ENCODE peak calls at places on chromosomes 13 and 19, in six cellular contexts. Y is A673; T is prostate gland; H is IMR-90; O is MM.1S; Q is CD8-positive, alpha-beta memory T cell. V is an unnamed sample. For H3K9me3, the result is how much of the 10 kb centered on the place peaks cover.

GRCh38 chr13:108005231-108005630 is 210.1 kb downstream of the LIG4 start:
- DNase-seq in Y (no peak), T (no peak), H (no peak), O (no peak), Q (no peak), V (no peak)

GRCh38 chr13:43077906-43078305 is 54.5 kb downstream of the DNAJC15 start:
- DNase-seq in Y (no peak), T (no peak), H (no peak), O (no peak), Q (no peak), V (no peak)

GRCh38 chr13:38361551-38362262 is 12.1 kb downstream of the UFM1 start:
- DNase-seq in Y (no peak), T (no peak), H (no peak), O (no peak), Q (no peak), V (no peak)

GRCh38 chr13:113656831-113657671 is 947 bp downstream of the ATP4B start:
- DNase-seq in Y (no peak), T (no peak), H (no peak), O (no peak), Q (no peak), V (no peak)

GRCh38 chr13:111639994-111640393 is 319.6 kb downstream of the TEX29 start:
- DNase-seq in Y (peak), T (no peak), H (no peak), O (no peak), Q (no peak), V (no peak)

GRCh38 chr19:51099070-51099382 is 9.2 kb downstream of the CTU1 start:
- DNase-seq in Y (no peak), T (no peak), H (no peak), O (no peak), Q (no peak), V (no peak)

GRCh38 chr19:18460313-18460712 is 22.4 kb upstream of the ISYNA1 start:
- DNase-seq in Y (no peak), T (no peak), H (peak), O (no peak), Q (no peak), V (no peak)

GRCh38 chr13:110308377-110309158 is 1.5 kb downstream of the COL4A2 start:
- DNase-seq in Y (peak), T (no peak), H (no peak), O (no peak), Q (no peak), V (no peak)

GRCh38 chr13:24265453-24265852 is 43.9 kb upstream of the C1QTNF9 start:
- DNase-seq in Y (no peak), T (no peak), H (no peak), O (no peak), Q (no peak), V (no peak)

GRCh38 chr13:21583496-21583895 is 20.5 kb downstream of the MICU2 start:
- DNase-seq in Y (peak), T (no peak), H (peak), O (no peak), Q (no peak), V (no peak)

GRCh38 chr13:69737129-69737935 is 370.3 kb upstream of the ATXN8OS start:
- DNase-seq in Y (no peak), T (no peak), H (no peak), O (no peak), Q (no peak), V (no peak)

GRCh38 chr13:24727731-24728601 is 36.0 kb upstream of the RNF17 start:
- DNase-seq in Y (peak), T (peak), H (peak), O (peak), Q (peak), V (peak)

GRCh38 chr13:32911506-32911905 is 104.7 kb upstream of the KL start:
- DNase-seq in Y (peak), T (peak), H (peak), O (peak), Q (peak), V (no peak)

GRCh38 chr19:12482505-12482886 is 2.1 kb downstream of the ZNF709 start:
- DNase-seq in Y (no peak), T (no peak), H (no peak), O (peak), Q (no peak), V (no peak)

GRCh38 chr19:38285567-38285966 is 18.5 kb upstream of the C19orf33 start:
- DNase-seq in Y (no peak), T (no peak), H (peak), O (no peak), Q (no peak), V (no peak)

GRCh38 chr19:17754634-17755532 is 3.6 kb downstream of the FCHO1 start:
- DNase-seq in Y (no peak), T (no peak), H (no peak), O (no peak), Q (no peak), V (no peak)

DNA sequence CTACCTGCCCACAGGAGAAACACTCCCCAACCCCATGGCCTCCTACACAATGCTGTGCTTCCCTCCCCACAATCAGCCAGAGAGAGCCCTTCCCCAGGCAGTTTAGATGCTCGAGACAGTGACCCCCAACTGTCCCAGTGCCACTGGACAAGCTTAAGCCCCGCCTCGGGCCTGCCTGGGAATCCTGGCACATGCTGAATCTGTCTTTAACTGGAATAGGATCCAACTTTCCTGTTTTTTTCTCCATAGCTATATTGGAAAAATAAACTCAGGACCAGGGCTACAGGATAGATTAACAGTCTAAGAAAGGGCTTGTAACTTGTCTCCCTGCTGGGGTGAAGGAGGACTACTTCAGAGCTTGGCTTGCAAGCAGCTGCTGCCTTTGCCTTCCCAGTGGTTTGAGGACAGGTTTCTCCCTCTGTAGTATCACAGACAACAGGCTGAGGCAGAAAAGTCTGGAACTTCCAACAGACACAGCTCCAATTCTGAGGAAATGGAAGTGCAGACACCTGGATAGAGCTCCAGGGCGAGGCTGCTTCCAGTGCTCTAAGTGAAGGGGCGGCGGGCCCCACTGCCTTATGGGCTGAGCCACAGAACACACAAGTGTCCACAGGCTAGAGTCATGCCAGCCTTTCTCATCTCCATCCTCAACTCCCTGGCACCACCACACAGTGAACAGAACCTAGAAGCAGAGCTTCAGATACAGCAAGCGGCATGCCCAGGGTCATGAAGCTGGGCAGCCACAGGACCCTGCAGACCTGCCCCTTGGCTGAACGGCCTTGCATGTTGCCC is 228.3 kb downstream of the TUBA3C start:
- DNase-seq in Y (no peak), T (no peak), H (no peak), O (no peak), Q (no peak), V (no peak)
- H3K9me3 ChIP-seq in Y (under half), T (under half), H (half or more), O (under half), Q (under half), V (under half)

DNA sequence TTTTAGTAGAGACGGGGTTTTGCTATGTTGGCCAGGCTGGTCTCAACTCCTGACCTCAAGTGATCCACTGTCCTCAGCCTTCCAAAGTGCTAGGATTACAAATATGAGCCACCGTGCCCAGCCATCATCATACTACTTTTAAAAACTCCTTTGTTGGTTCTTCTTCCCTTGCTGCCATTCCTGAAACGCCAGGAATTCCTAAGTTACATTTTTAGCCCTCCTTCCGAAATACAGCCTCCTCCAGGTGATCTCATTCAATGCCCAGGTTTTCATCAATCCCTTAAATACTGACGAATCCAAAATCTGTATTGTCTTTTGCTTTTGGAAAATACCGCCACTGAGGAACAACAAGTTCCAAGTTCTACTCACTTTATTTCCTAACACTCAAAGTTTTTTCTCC is 25.3 kb upstream of the EBPL start:
- DNase-seq in Y (no peak), T (no peak), H (no peak), O (no peak), Q (no peak), V (no peak)
- H3K9me3 ChIP-seq in Y (under half), T (under half), H (under half), O (under half), Q (under half), V (under half)

GRCh38 chr19:55468054-55468393 is 3.5 kb upstream of the C19orf85 start:
- DNase-seq in Y (no peak), T (no peak), H (no peak), O (no peak), Q (no peak), V (no peak)
- H3K9me3 ChIP-seq in Y (under half), T (under half), H (under half), O (under half), Q (under half), V (under half)

GRCh38 chr13:60078226-60078625 is 85.5 kb downstream of the DIAPH3 start:
- DNase-seq in Y (no peak), T (no peak), H (no peak), O (no peak), Q (no peak), V (no peak)
- H3K9me3 ChIP-seq in Y (under half), T (under half), H (under half), O (under half), Q (under half), V (under half)

GRCh38 chr19:15166700-15167099 is 34.1 kb downstream of the NOTCH3 start:
- DNase-seq in Y (no peak), T (no peak), H (no peak), O (no peak), Q (no peak), V (no peak)
- H3K9me3 ChIP-seq in Y (under half), T (under half), H (under half), O (under half), Q (under half), V (under half)

V was measured in T-helper 17 cell.